ENCODE peak calls at places on chromosomes 12 and 14, in nine cellular contexts. A, O, N, R, M, F, P, Q and I are unnamed samples.

GRCh38 chr14:99537399-99537798 is 56.2 kb downstream of the CCNK start:
- DNase-seq in N (peak; percentile 85), A (no peak), F (peak; percentile 62), P (no peak), R (peak; percentile 27), M (no peak), Q (peak; percentile 91), O (no peak), I (peak; percentile 70)

GRCh38 chr14:22753586-22753985 is 12.9 kb upstream of the OXA1L start:
- DNase-seq in R (no peak), F (no peak), N (no peak), Q (no peak), A (no peak), M (peak; percentile 56), O (no peak), P (no peak), I (no peak)

GRCh38 chr12:49891476-49891875 is 12.2 kb downstream of the FAIM2 start:
- DNase-seq in R (no peak), A (no peak), M (no peak), F (no peak), P (no peak), N (no peak), Q (no peak), O (no peak), I (no peak)

GRCh38 chr12:79891506-79892162 is 43.3 kb downstream of the PPP1R12A start:
- DNase-seq in N (no peak), R (no peak), F (no peak), A (no peak), P (no peak), M (no peak), Q (peak; percentile 17), O (no peak), I (no peak)

GRCh38 chr12:46404733-46405132 is 32.2 kb upstream of the SLC38A2 start:
- DNase-seq in F (no peak), A (no peak), P (no peak), O (no peak), M (no peak), Q (peak; percentile 73), R (no peak), N (peak; percentile 64), I (no peak)

GRCh38 chr14:102005336-102005735 is 41.0 kb downstream of the DYNC1H1 start:
- DNase-seq in A (no peak), Q (no peak), P (no peak), R (no peak), N (no peak), O (no peak), F (no peak), M (no peak), I (no peak)

GRCh38 chr12:93019240-93019910 is 90.3 kb upstream of the EEA1 start:
- DNase-seq in Q (no peak), M (no peak), P (no peak), R (no peak), N (no peak), F (no peak), A (no peak), O (no peak), I (no peak)

GRCh38 chr12:78002878-78003277 is 172.2 kb downstream of the NAV3 start:
- DNase-seq in Q (no peak), N (no peak), O (no peak), F (no peak), A (no peak), M (no peak), P (no peak), R (no peak), I (no peak)

GRCh38 chr14:64577211-64577610 is 27.4 kb downstream of the PPP1R36 start:
- DNase-seq in A (no peak), N (no peak), O (no peak), F (no peak), P (no peak), R (no peak), Q (no peak), M (no peak), I (no peak)

GRCh38 chr12:2693204-2693860 is 101.4 kb upstream of the FKBP4 start:
- DNase-seq in R (no peak), O (no peak), M (no peak), Q (no peak), A (no peak), F (peak; percentile 71), N (no peak), P (peak; percentile 8), I (no peak)

GRCh38 chr12:3130053-3130805 is 53.0 kb downstream of the TSPAN9 start:
- DNase-seq in A (no peak), R (peak; percentile 28), O (no peak), Q (no peak), M (no peak), P (no peak), F (no peak), N (no peak), I (peak; percentile 45)

DNA sequence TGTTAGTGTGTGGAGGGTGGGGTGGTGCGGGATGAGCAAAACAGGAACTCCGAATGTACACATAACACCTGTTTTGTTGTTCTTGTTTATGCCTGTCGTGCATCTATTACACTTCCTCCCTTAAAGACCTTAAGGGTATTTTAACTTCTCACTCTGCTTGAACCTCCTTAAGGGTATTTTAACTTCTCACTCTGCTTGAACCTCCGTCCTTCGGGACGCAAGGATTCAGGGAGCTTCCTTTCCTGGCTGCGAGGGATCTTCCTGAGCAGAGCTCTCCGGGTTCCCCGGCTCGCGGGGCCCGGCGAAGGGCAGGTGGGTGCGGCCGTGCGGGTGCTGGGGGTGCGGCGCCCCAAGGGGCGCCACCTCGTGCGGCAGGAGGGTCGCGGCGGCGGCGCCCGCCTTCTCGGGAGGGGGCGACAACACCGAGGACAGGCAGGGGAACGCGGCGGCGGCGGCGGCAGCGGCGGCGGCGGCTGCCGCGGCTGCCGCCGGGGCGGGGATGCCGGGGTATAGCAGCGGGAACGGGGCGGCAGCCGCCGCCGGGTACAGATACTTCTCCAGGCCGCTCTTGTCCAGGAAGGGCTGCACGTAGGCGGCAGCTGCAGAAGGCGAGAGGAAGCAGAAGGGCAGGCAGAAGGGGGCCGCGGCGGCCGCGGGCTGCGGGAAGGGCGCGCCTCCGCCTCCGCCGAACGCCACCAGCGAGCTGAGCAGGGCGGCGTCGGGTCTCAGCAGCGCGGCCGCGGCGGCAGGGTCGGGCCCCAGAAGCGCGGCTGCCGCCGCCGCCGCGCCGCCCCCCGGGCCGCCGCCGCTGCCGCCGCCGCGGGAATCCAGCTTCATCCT is 2.8 kb downstream of the BHLHE41 start:
- DNase-seq in N (no peak), F (peak; percentile 51), M (no peak), R (peak; percentile 24), P (no peak), O (no peak), A (peak; percentile 50), Q (peak; percentile 44), I (no peak)
- TF ChIP-seq EZH2 in N (no peak), F (peak; percentile 91), M (peak; percentile 93), R (no peak), P (no peak), O (no peak), A (peak; percentile 100), Q (no peak), I (no peak)

DNA sequence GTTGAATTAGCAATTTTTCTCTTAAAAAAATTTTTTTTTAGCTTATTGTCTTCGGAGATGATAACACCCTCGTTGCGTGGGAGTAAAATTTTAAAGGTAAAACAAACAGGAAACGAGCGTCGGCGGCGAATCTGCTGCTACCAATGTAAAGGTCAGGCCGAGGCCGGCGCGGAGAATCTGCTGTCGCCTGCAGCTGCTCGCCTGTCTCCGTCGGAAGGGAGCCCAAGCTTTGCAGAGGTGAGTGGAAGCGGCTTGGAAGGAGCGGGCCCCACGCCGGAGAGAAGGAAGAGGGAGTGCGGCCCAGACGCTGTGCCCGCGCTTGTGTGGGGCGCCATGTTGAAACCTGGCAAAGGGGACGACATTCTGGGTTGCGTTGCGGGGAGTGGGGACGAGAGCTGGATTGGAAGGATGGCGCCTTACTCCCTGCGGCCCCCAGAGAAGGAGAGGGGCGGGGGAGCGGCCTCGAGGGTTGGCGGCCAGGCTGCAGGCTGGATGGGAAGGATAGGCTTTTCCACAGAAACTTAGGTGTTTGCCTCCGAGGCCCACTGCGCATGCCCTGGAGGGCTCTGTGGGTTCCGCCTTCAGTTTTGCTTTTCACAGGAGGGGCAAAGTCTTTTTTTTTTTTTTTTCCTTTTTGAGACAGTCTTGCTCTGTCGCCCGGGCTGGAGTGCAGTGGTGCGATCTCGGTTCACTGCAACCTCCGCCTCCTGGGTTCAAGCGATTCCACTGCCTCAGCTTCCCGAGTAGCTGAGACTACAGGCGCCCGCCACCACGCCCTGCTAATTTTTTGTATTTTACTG is at the start of gene SNRNP35:
- DNase-seq in O (peak; percentile 56), M (peak; percentile 74), N (peak; percentile 67), A (peak; percentile 89), F (peak; percentile 85), Q (peak; percentile 79), P (peak; percentile 68), R (peak; percentile 89), I (peak; percentile 81)
- TF ChIP-seq CTCF in O (no peak), M (peak; percentile 14), N (no peak), A (no peak), F (no peak), Q (no peak), P (no peak), R (no peak), I (no peak)

GRCh38 chr14:55332654-55333570 is 61.7 kb downstream of the FBXO34 start:
- DNase-seq in P (no peak), Q (peak; percentile 33), N (peak; percentile 16), R (no peak), O (no peak), M (no peak), A (no peak), F (no peak), I (no peak)

GRCh38 chr14:55328317-55328716 is 57.1 kb downstream of the FBXO34 start:
- DNase-seq in R (no peak), M (peak; percentile 12), O (no peak), N (peak; percentile 39), A (no peak), Q (peak; percentile 52), F (no peak), P (no peak), I (peak; percentile 31)

GRCh38 chr14:55333785-55334485 is 62.7 kb downstream of the FBXO34 start:
- DNase-seq in O (no peak), M (no peak), P (no peak), Q (peak; percentile 47), N (peak; percentile 25), F (no peak), R (peak; percentile 13), A (no peak), I (peak; percentile 12)

GRCh38 chr14:55327179-55327578 is 56.0 kb downstream of the FBXO34 start:
- DNase-seq in M (no peak), P (no peak), Q (no peak), R (no peak), O (no peak), A (no peak), F (no peak), N (no peak), I (no peak)

GRCh38 chr14:55329999-55330710 is 58.9 kb downstream of the FBXO34 start:
- DNase-seq in O (no peak), A (no peak), Q (peak; percentile 12), F (no peak), N (no peak), M (no peak), P (no peak), R (no peak), I (peak; percentile 30)
- H2AFZ ChIP-seq in O (no peak overlapping the region), A (no peak overlapping the region), Q (no peak overlapping the region), F (no peak overlapping the region), N (no peak overlapping the region), M (no peak overlapping the region), P (no peak overlapping the region), R (no peak overlapping the region), I (no peak overlapping the region)

GRCh38 chr14:103123634-103124500 is 606 bp downstream of the TNFAIP2 start:
- DNase-seq in R (peak; percentile 49), N (no peak), Q (no peak), F (peak; percentile 70), O (peak; percentile 77), P (no peak), A (no peak), M (no peak), I (no peak)
- TF ChIP-seq EZH2 in R (no peak), N (no peak), Q (no peak), F (no peak), O (no peak), P (no peak), A (no peak), M (no peak), I (no peak)

GRCh38 chr14:34365309-34365915 is 96.6 kb downstream of the SPTSSA start:
- DNase-seq in N (no peak), Q (no peak), A (no peak), F (peak; percentile 15), P (no peak), M (peak; percentile 59), R (peak; percentile 12), O (no peak), I (no peak)
- TF ChIP-seq CTCF in N (no peak), Q (peak; percentile 34), A (no peak), F (peak; percentile 43), P (no peak), M (peak; percentile 62), R (peak; percentile 15), O (no peak), I (peak; percentile 42)